ENCODE peak calls at places on chromosomes 7 and 10, in ten cellular contexts. One of them, this sample, is unnamed.

GRCh38 chr7:156145996-156146395 is 333.7 kb upstream of the SHH start:
- DNase-seq in neuronal stem cell: no peak
- DNase-seq in PC-3: no peak
- DNase-seq in GM23338: no peak
- DNase-seq in OCI-LY7: no peak
- DNase-seq in neural progenitor cell: no peak
- DNase-seq in mammary epithelial cell: no peak
- DNase-seq in fibroblast of lung: no peak
- DNase-seq in HCT116: no peak
- DNase-seq in IMR-90: no peak
- DNase-seq in this sample: no peak

GRCh38 chr7:26657139-26657753 is 207.1 kb downstream of the SKAP2 start:
- DNase-seq in HCT116: no peak
- DNase-seq in GM23338: peak
- DNase-seq in OCI-LY7: no peak
- DNase-seq in mammary epithelial cell: no peak
- DNase-seq in PC-3: no peak
- DNase-seq in neuronal stem cell: no peak
- DNase-seq in neural progenitor cell: peak
- DNase-seq in fibroblast of lung: no peak
- DNase-seq in IMR-90: no peak
- DNase-seq in this sample: no peak

GRCh38 chr10:35789996-35790395 is 147.9 kb upstream of the FZD8 start:
- DNase-seq in neural progenitor cell: no peak
- DNase-seq in OCI-LY7: no peak
- DNase-seq in HCT116: no peak
- DNase-seq in GM23338: no peak
- DNase-seq in PC-3: peak
- DNase-seq in fibroblast of lung: no peak
- DNase-seq in mammary epithelial cell: peak
- DNase-seq in IMR-90: peak
- DNase-seq in neuronal stem cell: no peak
- DNase-seq in this sample: no peak

GRCh38 chr10:60446855-60447254 is 57.2 kb upstream of the ANK3 start:
- DNase-seq in IMR-90: no peak
- DNase-seq in neuronal stem cell: no peak
- DNase-seq in OCI-LY7: no peak
- DNase-seq in fibroblast of lung: no peak
- DNase-seq in mammary epithelial cell: no peak
- DNase-seq in HCT116: no peak
- DNase-seq in neural progenitor cell: no peak
- DNase-seq in GM23338: no peak
- DNase-seq in PC-3: peak
- DNase-seq in this sample: no peak

GRCh38 chr10:61301560-61301959 is 151.6 kb downstream of the TMEM26 start:
- DNase-seq in GM23338: no peak
- DNase-seq in neuronal stem cell: no peak
- DNase-seq in fibroblast of lung: peak
- DNase-seq in IMR-90: peak
- DNase-seq in OCI-LY7: no peak
- DNase-seq in PC-3: no peak
- DNase-seq in mammary epithelial cell: no peak
- DNase-seq in HCT116: no peak
- DNase-seq in neural progenitor cell: no peak
- DNase-seq in this sample: no peak

GRCh38 chr10:89278034-89278535 is 23.8 kb upstream of the IFIT2 start:
- DNase-seq in GM23338: no peak
- DNase-seq in neuronal stem cell: no peak
- DNase-seq in IMR-90: peak
- DNase-seq in PC-3: peak
- DNase-seq in mammary epithelial cell: peak
- DNase-seq in OCI-LY7: no peak
- DNase-seq in HCT116: peak
- DNase-seq in fibroblast of lung: peak
- DNase-seq in neural progenitor cell: no peak
- DNase-seq in this sample: no peak

GRCh38 chr7:102843850-102844249 is 69.0 kb upstream of the LRRC17 start:
- DNase-seq in IMR-90: no peak
- DNase-seq in PC-3: no peak
- DNase-seq in neural progenitor cell: no peak
- DNase-seq in HCT116: no peak
- DNase-seq in fibroblast of lung: no peak
- DNase-seq in neuronal stem cell: no peak
- DNase-seq in GM23338: no peak
- DNase-seq in OCI-LY7: no peak
- DNase-seq in mammary epithelial cell: no peak
- DNase-seq in this sample: no peak

GRCh38 chr7:42262907-42263466 is 26.0 kb upstream of the GLI3 start:
- DNase-seq in OCI-LY7: no peak
- DNase-seq in neural progenitor cell: peak
- DNase-seq in IMR-90: peak
- DNase-seq in neuronal stem cell: no peak
- DNase-seq in HCT116: no peak
- DNase-seq in fibroblast of lung: peak
- DNase-seq in PC-3: peak
- DNase-seq in GM23338: peak
- DNase-seq in mammary epithelial cell: peak
- DNase-seq in this sample: no peak

GRCh38 chr7:88928266-88928665 is 132.7 kb upstream of the TEX47 start:
- DNase-seq in PC-3: no peak
- DNase-seq in HCT116: no peak
- DNase-seq in OCI-LY7: no peak
- DNase-seq in fibroblast of lung: no peak
- DNase-seq in neural progenitor cell: no peak
- DNase-seq in GM23338: no peak
- DNase-seq in mammary epithelial cell: no peak
- DNase-seq in neuronal stem cell: no peak
- DNase-seq in IMR-90: no peak
- DNase-seq in this sample: no peak

GRCh38 chr7:97179454-97180104 is 62.1 kb downstream of the SDHAF3 start:
- DNase-seq in OCI-LY7: peak
- DNase-seq in mammary epithelial cell: peak
- DNase-seq in GM23338: peak
- DNase-seq in HCT116: peak
- DNase-seq in IMR-90: peak
- DNase-seq in neural progenitor cell: peak
- DNase-seq in PC-3: peak
- DNase-seq in fibroblast of lung: peak
- DNase-seq in neuronal stem cell: peak
- DNase-seq in this sample: peak

GRCh38 chr10:108872854-108873253 is 1050.5 kb downstream of the XPNPEP1 start:
- DNase-seq in OCI-LY7: no peak
- DNase-seq in mammary epithelial cell: no peak
- DNase-seq in neural progenitor cell: no peak
- DNase-seq in PC-3: no peak
- DNase-seq in IMR-90: peak
- DNase-seq in GM23338: no peak
- DNase-seq in HCT116: no peak
- DNase-seq in fibroblast of lung: no peak
- DNase-seq in neuronal stem cell: no peak
- DNase-seq in this sample: no peak

DNA sequence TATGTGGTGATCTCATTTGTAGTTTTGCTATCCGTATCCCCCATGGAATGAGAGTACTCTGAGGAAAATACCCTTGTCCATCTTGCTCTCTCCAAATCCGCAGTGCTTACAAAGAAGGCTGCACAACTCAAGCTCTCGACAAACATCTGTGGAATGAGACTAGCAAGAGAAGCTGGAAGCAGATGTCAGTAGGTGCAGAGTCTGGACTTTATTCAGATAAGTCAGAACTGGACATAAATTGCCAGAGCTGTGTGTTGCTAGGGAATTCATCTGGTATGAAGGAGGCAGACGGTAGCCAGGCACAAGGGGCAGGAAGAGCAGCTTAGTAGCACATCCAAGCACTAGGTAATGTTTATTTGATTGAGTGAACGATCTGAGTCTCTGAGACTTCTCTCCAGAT is 1046.2 kb downstream of the XPNPEP1 start:
- DNase-seq in HCT116: no peak
- DNase-seq in GM23338: no peak
- DNase-seq in mammary epithelial cell: no peak
- DNase-seq in OCI-LY7: no peak
- DNase-seq in neuronal stem cell: peak
- DNase-seq in neural progenitor cell: no peak
- DNase-seq in IMR-90: peak
- DNase-seq in PC-3: no peak
- DNase-seq in fibroblast of lung: no peak
- DNase-seq in this sample: no peak
- H2AFZ ChIP-seq in HCT116: no peak
- H2AFZ ChIP-seq in GM23338: peak
- H2AFZ ChIP-seq in mammary epithelial cell: no peak
- H2AFZ ChIP-seq in OCI-LY7: no peak
- H2AFZ ChIP-seq in neuronal stem cell: no peak
- H2AFZ ChIP-seq in neural progenitor cell: peak
- H2AFZ ChIP-seq in IMR-90: no peak
- H2AFZ ChIP-seq in PC-3: no peak
- H2AFZ ChIP-seq in fibroblast of lung: no peak
- H2AFZ ChIP-seq in this sample: no peak

GRCh38 chr10:71330789-71331404 is 11.8 kb downstream of the SLC29A3 start:
- DNase-seq in HCT116: no peak
- DNase-seq in OCI-LY7: no peak
- DNase-seq in mammary epithelial cell: no peak
- DNase-seq in fibroblast of lung: no peak
- DNase-seq in PC-3: no peak
- DNase-seq in IMR-90: no peak
- DNase-seq in neural progenitor cell: no peak
- DNase-seq in GM23338: no peak
- DNase-seq in neuronal stem cell: no peak
- DNase-seq in this sample: no peak
- H3K4me3 ChIP-seq in HCT116: no peak
- H3K4me3 ChIP-seq in OCI-LY7: no peak
- H3K4me3 ChIP-seq in mammary epithelial cell: no peak
- H3K4me3 ChIP-seq in fibroblast of lung: no peak
- H3K4me3 ChIP-seq in PC-3: no peak
- H3K4me3 ChIP-seq in IMR-90: no peak
- H3K4me3 ChIP-seq in neural progenitor cell: no peak
- H3K4me3 ChIP-seq in GM23338: no peak
- H3K4me3 ChIP-seq in neuronal stem cell: no peak
- H3K4me3 ChIP-seq in this sample: no peak

GRCh38 chr10:115117301-115117700 is 24.1 kb downstream of the ATRNL1 start:
- DNase-seq in mammary epithelial cell: no peak
- DNase-seq in fibroblast of lung: no peak
- DNase-seq in GM23338: no peak
- DNase-seq in PC-3: no peak
- DNase-seq in OCI-LY7: no peak
- DNase-seq in neuronal stem cell: no peak
- DNase-seq in IMR-90: no peak
- DNase-seq in HCT116: no peak
- DNase-seq in neural progenitor cell: no peak
- DNase-seq in this sample: peak

GRCh38 chr10:115118346-115118745 is 25.2 kb downstream of the ATRNL1 start:
- DNase-seq in neuronal stem cell: no peak
- DNase-seq in IMR-90: no peak
- DNase-seq in neural progenitor cell: no peak
- DNase-seq in OCI-LY7: no peak
- DNase-seq in PC-3: no peak
- DNase-seq in mammary epithelial cell: peak
- DNase-seq in fibroblast of lung: no peak
- DNase-seq in HCT116: no peak
- DNase-seq in GM23338: peak
- DNase-seq in this sample: peak
- H2AFZ ChIP-seq in neuronal stem cell: no peak
- H2AFZ ChIP-seq in IMR-90: no peak
- H2AFZ ChIP-seq in neural progenitor cell: no peak
- H2AFZ ChIP-seq in OCI-LY7: no peak
- H2AFZ ChIP-seq in PC-3: no peak
- H2AFZ ChIP-seq in mammary epithelial cell: no peak
- H2AFZ ChIP-seq in fibroblast of lung: no peak
- H2AFZ ChIP-seq in HCT116: no peak
- H2AFZ ChIP-seq in GM23338: no peak
- H2AFZ ChIP-seq in this sample: no peak

GRCh38 chr10:86671419-86671818 is 3.1 kb downstream of the LDB3 start:
- DNase-seq in PC-3: peak
- DNase-seq in neuronal stem cell: no peak
- DNase-seq in GM23338: no peak
- DNase-seq in IMR-90: no peak
- DNase-seq in fibroblast of lung: no peak
- DNase-seq in neural progenitor cell: no peak
- DNase-seq in mammary epithelial cell: no peak
- DNase-seq in HCT116: no peak
- DNase-seq in OCI-LY7: no peak
- DNase-seq in this sample: no peak

GRCh38 chr10:86671985-86672710 is 3.8 kb downstream of the LDB3 start:
- DNase-seq in neural progenitor cell: peak
- DNase-seq in HCT116: no peak
- DNase-seq in mammary epithelial cell: no peak
- DNase-seq in fibroblast of lung: no peak
- DNase-seq in neuronal stem cell: no peak
- DNase-seq in OCI-LY7: peak
- DNase-seq in IMR-90: peak
- DNase-seq in GM23338: peak
- DNase-seq in PC-3: no peak
- DNase-seq in this sample: peak

GRCh38 chr10:86670290-86670811 is 2.0 kb downstream of the LDB3 start:
- DNase-seq in PC-3: no peak
- DNase-seq in mammary epithelial cell: no peak
- DNase-seq in fibroblast of lung: no peak
- DNase-seq in neural progenitor cell: no peak
- DNase-seq in OCI-LY7: no peak
- DNase-seq in neuronal stem cell: no peak
- DNase-seq in HCT116: no peak
- DNase-seq in GM23338: no peak
- DNase-seq in IMR-90: no peak
- DNase-seq in this sample: no peak

GRCh38 chr10:86668297-86669165 is at the start of gene LDB3:
- DNase-seq in fibroblast of lung: peak
- DNase-seq in neuronal stem cell: no peak
- DNase-seq in PC-3: peak
- DNase-seq in GM23338: no peak
- DNase-seq in mammary epithelial cell: no peak
- DNase-seq in OCI-LY7: peak
- DNase-seq in neural progenitor cell: peak
- DNase-seq in IMR-90: peak
- DNase-seq in HCT116: no peak
- DNase-seq in this sample: peak

DNA sequence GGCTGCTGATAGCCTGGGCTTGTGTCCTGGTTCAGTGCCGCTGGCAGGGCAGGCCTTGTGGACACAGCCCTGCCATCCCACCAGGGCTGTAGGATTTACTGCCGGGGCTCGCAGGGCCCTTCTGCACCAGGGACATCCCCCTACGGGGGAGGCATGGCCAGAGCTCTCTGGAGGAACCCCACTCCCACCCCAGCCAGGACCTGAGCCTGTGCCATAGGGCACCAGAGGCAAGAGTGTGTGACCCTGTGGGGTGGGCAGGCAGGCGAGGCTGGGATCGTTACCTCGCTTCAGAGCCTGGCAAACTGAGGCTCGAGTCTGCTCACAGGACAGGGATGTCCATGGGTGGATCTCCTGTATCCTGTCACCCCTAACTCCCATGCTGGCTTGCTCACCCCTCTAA is 2.6 kb downstream of the LDB3 start:
- DNase-seq in GM23338: no peak
- DNase-seq in fibroblast of lung: no peak
- DNase-seq in neuronal stem cell: no peak
- DNase-seq in IMR-90: no peak
- DNase-seq in mammary epithelial cell: no peak
- DNase-seq in PC-3: no peak
- DNase-seq in OCI-LY7: no peak
- DNase-seq in neural progenitor cell: no peak
- DNase-seq in HCT116: no peak
- DNase-seq in this sample: no peak
- H3K4me3 ChIP-seq in GM23338: no peak
- H3K4me3 ChIP-seq in fibroblast of lung: no peak
- H3K4me3 ChIP-seq in neuronal stem cell: no peak
- H3K4me3 ChIP-seq in IMR-90: no peak
- H3K4me3 ChIP-seq in mammary epithelial cell: no peak
- H3K4me3 ChIP-seq in PC-3: no peak
- H3K4me3 ChIP-seq in OCI-LY7: no peak
- H3K4me3 ChIP-seq in neural progenitor cell: no peak
- H3K4me3 ChIP-seq in HCT116: no peak
- H3K4me3 ChIP-seq in this sample: peak

GRCh38 chr10:70362357-70362756 is 20.1 kb downstream of the LRRC20 start:
- DNase-seq in OCI-LY7: no peak
- DNase-seq in PC-3: no peak
- DNase-seq in GM23338: no peak
- DNase-seq in IMR-90: no peak
- DNase-seq in HCT116: no peak
- DNase-seq in neuronal stem cell: no peak
- DNase-seq in fibroblast of lung: no peak
- DNase-seq in neural progenitor cell: no peak
- DNase-seq in mammary epithelial cell: no peak
- DNase-seq in this sample: no peak
- H2AFZ ChIP-seq in OCI-LY7: no peak
- H2AFZ ChIP-seq in PC-3: no peak
- H2AFZ ChIP-seq in GM23338: no peak
- H2AFZ ChIP-seq in IMR-90: no peak
- H2AFZ ChIP-seq in HCT116: no peak
- H2AFZ ChIP-seq in neuronal stem cell: no peak
- H2AFZ ChIP-seq in fibroblast of lung: no peak
- H2AFZ ChIP-seq in neural progenitor cell: no peak
- H2AFZ ChIP-seq in mammary epithelial cell: no peak
- H2AFZ ChIP-seq in this sample: no peak